ENCODE peak calls at places on chromosomes 13 and 19, in six cellular contexts. H is IMR-90, X is mammary epithelial cell, B is cardiac muscle cell, A is tibial artery, U is PC-3. K is an unnamed sample.

GRCh38 chr13:74869846-74870245 is 612.1 kb downstream of the TBC1D4 start:
- DNase-seq in H (no peak), U (peak; percentile 56), X (peak; percentile 31), A (no peak), B (peak; percentile 54), K (peak; percentile 26)

GRCh38 chr13:76711515-76712182 is 174.6 kb downstream of the KCTD12 start:
- DNase-seq in H (peak; percentile 94), U (peak; percentile 46), X (peak; percentile 47), B (peak; percentile 98), A (peak; percentile 66), K (peak; percentile 70)

GRCh38 chr13:100954430-100955361 is 280.1 kb upstream of the TMTC4 start:
- DNase-seq in X (no peak), B (no peak), A (no peak), U (no peak), H (peak; percentile 4), K (no peak)

GRCh38 chr13:45040626-45041025 is 51.3 kb downstream of the GPALPP1 start:
- DNase-seq in A (no peak), H (no peak), U (peak; percentile 10), X (no peak), B (no peak), K (peak; percentile 35)

GRCh38 chr13:33745370-33746324 is 72.3 kb upstream of the RFC3 start:
- DNase-seq in U (no peak), X (no peak), A (no peak), H (no peak), B (no peak), K (no peak)

GRCh38 chr13:46569471-46569870 is 16.5 kb downstream of the LRCH1 start:
- DNase-seq in H (no peak), B (no peak), X (no peak), A (no peak), U (no peak), K (no peak)

GRCh38 chr19:5823579-5824281 is 15.8 kb downstream of the FUT6 start:
- DNase-seq in X (no peak), H (no peak), B (no peak), A (no peak), U (peak; percentile 65), K (peak; percentile 34)

GRCh38 chr19:43596842-43597461 is 557 bp downstream of the ZNF576 start:
- DNase-seq in A (no peak), B (no peak), U (no peak), H (peak; percentile 13), X (no peak), K (no peak)

GRCh38 chr19:51407631-51408131 is 9.8 kb downstream of the SIGLEC10 start:
- DNase-seq in H (peak; percentile 17), A (no peak), B (peak; percentile 44), X (peak; percentile 20), U (peak; percentile 63), K (peak; percentile 33)

GRCh38 chr13:60351326-60351725 is 45.7 kb upstream of the TDRD3 start:
- DNase-seq in U (peak; percentile 40), B (peak; percentile 91), A (no peak), H (peak; percentile 47), X (peak; percentile 15), K (peak; percentile 9)

GRCh38 chr19:40266111-40266510 is 19.0 kb downstream of the AKT2 start:
- DNase-seq in B (no peak), X (no peak), U (no peak), H (no peak), A (peak; percentile 83), K (no peak)

GRCh38 chr13:40406405-40407138 is 259.9 kb downstream of the FOXO1 start:
- DNase-seq in H (peak; percentile 75), A (no peak), X (peak; percentile 75), B (peak; percentile 85), U (peak; percentile 79), K (peak; percentile 51)

GRCh38 chr19:48844472-48844871 is 8.2 kb upstream of the HSD17B14 start:
- DNase-seq in B (peak; percentile 43), U (peak; percentile 39), H (peak; percentile 68), X (peak; percentile 40), A (no peak), K (peak; percentile 49)

GRCh38 chr19:51703655-51704515 is 10.8 kb downstream of the SPACA6 start:
- DNase-seq in A (peak; percentile 98), B (peak; percentile 97), H (peak; percentile 89), U (peak; percentile 94), X (peak; percentile 89), K (peak; percentile 95)

GRCh38 chr19:5126498-5127223 is 157.7 kb downstream of the KDM4B start:
- DNase-seq in A (no peak), B (no peak), X (no peak), H (no peak), U (no peak), K (no peak)

GRCh38 chr19:56377105-56377924 is 16.0 kb downstream of the ZNF582 start:
- DNase-seq in B (no peak), H (no peak), A (no peak), U (peak; percentile 27), X (no peak), K (no peak)

GRCh38 chr19:42421591-42422031 is 5.6 kb downstream of the LIPE start:
- DNase-seq in U (peak; percentile 49), A (no peak), H (no peak), B (no peak), X (peak; percentile 76), K (peak; percentile 100)

GRCh38 chr13:96821381-96821780 is 172.9 kb downstream of the OXGR1 start:
- DNase-seq in A (no peak), B (peak; percentile 4), U (peak; percentile 9), X (peak; percentile 10), H (peak; percentile 12), K (peak; percentile 41)

GRCh38 chr19:50580970-50581636 is 12.9 kb upstream of the LRRC4B start:
- DNase-seq in U (no peak), A (no peak), B (no peak), X (no peak), H (no peak), K (no peak)

GRCh38 chr13:48014359-48014758 is 13.3 kb upstream of the SUCLA2 start:
- DNase-seq in X (no peak), U (no peak), H (no peak), A (no peak), B (no peak), K (peak; percentile 70)

GRCh38 chr19:33508941-33509614 is 12.5 kb downstream of the PEPD start:
- DNase-seq in A (no peak), H (no peak), B (peak; percentile 72), U (no peak), X (no peak), K (no peak)

DNA sequence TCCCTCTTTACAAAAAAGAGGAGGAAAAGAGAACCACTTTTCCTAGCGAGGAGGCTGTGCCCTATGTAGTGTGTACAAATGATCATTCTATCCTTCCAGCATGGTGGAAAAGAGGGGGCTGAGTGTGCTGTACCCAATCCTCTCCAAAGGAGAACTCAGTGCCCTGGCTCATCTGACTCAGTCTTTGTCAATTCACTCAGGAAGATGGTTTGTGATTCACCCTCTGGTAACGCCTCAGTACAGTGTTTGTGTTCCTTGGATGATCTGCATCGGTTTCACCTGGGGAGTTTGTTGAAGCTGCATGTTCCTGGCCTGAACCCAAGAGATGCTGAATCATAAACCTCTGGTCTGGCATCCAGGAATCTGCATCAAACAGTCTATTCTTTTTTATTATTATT is 18.3 kb upstream of the ENOX1 start:
- DNase-seq in A (no peak), U (peak; percentile 95), H (peak; percentile 96), B (peak; percentile 62), X (peak; percentile 99), K (peak; percentile 99)
- H3K4me3 ChIP-seq in A (no peak overlapping the region), U (peak overlapping the region; percentile 63), H (peak overlapping the region; percentile 3), B (no peak overlapping the region), X (peak overlapping the region; percentile 52), K (peak overlapping the region; percentile 16)

GRCh38 chr19:54179921-54180452 is 7.0 kb upstream of the TMC4 start:
- DNase-seq in U (peak; percentile 16), A (no peak), X (peak; percentile 37), B (peak; percentile 83), H (peak; percentile 60), K (peak; percentile 63)
- TF ChIP-seq CTCF in U (peak; percentile 17), A (no peak), X (peak; percentile 29), B (peak; percentile 61), H (peak; percentile 48), K (peak; percentile 47)

DNA sequence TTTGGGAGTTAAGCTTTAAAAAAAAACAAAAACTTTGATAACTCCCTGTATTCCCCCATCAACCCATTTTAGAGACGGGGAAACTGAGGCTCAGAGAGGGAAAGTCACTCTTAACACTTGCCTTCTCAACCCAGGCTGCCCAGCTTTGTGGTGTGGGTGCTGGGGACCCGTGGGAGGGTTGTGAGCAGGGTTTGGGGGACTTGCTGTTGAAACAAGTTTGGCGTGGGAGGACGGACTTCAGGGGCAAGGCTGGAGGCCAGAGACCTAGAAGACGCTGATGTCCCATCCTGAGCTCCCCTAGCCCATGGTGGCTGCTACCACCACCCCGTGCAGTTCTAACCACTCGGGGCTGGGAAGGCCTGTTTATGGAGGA is 747 bp upstream of the CACTIN start:
- DNase-seq in X (no peak), U (no peak), B (no peak), A (no peak), H (no peak), K (no peak)
- H3K4me3 ChIP-seq in X (no peak overlapping the region), U (no peak overlapping the region), B (no peak overlapping the region), A (peak overlapping the region; percentile 72), H (peak overlapping the region; percentile 19), K (no peak overlapping the region)

GRCh38 chr13:84847107-84847506 is 952.1 kb downstream of the SLITRK6 start:
- DNase-seq in H (no peak), B (no peak), X (no peak), U (no peak), A (no peak), K (no peak)

GRCh38 chr13:84845875-84846619 is 953.2 kb downstream of the SLITRK6 start:
- DNase-seq in U (no peak), B (no peak), A (no peak), H (no peak), X (no peak), K (no peak)

GRCh38 chr13:84843368-84843767 is 955.9 kb downstream of the SLITRK6 start:
- DNase-seq in X (peak; percentile 2), U (peak; percentile 32), H (no peak), B (no peak), A (no peak), K (peak; percentile 42)

GRCh38 chr13:84844473-84844872 is 954.7 kb downstream of the SLITRK6 start:
- DNase-seq in B (peak; percentile 1), A (no peak), H (no peak), X (peak; percentile 9), U (peak; percentile 48), K (peak; percentile 57)
- TF ChIP-seq CTCF in B (no peak), A (no peak), H (no peak), X (peak; percentile 49), U (peak; percentile 70), K (peak; percentile 53)

DNA sequence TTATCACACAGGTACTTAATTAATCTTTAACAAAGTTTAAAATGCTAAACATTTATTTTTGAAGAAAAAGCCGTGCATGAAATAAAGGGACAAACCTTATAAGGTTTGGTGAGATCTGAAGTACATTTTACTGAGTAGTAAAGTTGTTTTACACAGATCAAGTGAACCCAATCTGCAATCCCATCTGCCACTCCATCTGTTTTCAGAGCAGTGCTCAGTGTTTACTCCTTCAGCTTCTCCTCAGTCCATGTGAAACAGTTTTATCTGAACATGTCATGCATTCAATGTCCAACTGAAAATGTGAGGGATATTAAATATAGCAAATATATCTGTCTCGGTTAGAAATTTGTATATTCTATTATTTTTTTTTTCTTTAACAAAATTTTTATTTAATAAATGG is 166.8 kb downstream of the MAB21L1 start:
- DNase-seq in U (no peak), A (no peak), B (no peak), H (no peak), X (no peak), K (no peak)
- H3K4me3 ChIP-seq in U (no peak overlapping the region), A (no peak overlapping the region), B (no peak overlapping the region), H (no peak overlapping the region), X (no peak overlapping the region), K (no peak overlapping the region)

K was measured in epithelial cell of esophagus.